ENCODE peak calls at places on chromosomes 16 and 17, in four cellular contexts. One of them, this sample, is unnamed.

GRCh38 chr17:19464033-19465026 is 53.3 kb downstream of the RNF112 start:
- DNase-seq in suprapubic skin: no peak
- DNase-seq in endothelial cell of umbilical vein: no peak
- DNase-seq in H1: no peak
- DNase-seq in this sample: peak; percentile 60

GRCh38 chr16:27824006-27824405 is 239.5 kb downstream of the GSG1L start:
- DNase-seq in endothelial cell of umbilical vein: no peak
- DNase-seq in suprapubic skin: peak; percentile 36
- DNase-seq in H1: no peak
- DNase-seq in this sample: peak; percentile 4

GRCh38 chr17:58377005-58377660 is 25.1 kb upstream of the SUPT4H1 start:
- DNase-seq in H1: peak; percentile 36
- DNase-seq in suprapubic skin: no peak
- DNase-seq in endothelial cell of umbilical vein: no peak
- DNase-seq in this sample: no peak

GRCh38 chr17:30831257-30831656 is 509 bp upstream of the ATAD5 start:
- DNase-seq in suprapubic skin: no peak
- DNase-seq in H1: no peak
- DNase-seq in endothelial cell of umbilical vein: no peak
- DNase-seq in this sample: no peak

GRCh38 chr16:29770250-29770929 is 7.7 kb upstream of the ZG16 start:
- DNase-seq in endothelial cell of umbilical vein: no peak
- DNase-seq in suprapubic skin: no peak
- DNase-seq in H1: no peak
- DNase-seq in this sample: no peak

GRCh38 chr16:64437706-64438329 is 684.0 kb downstream of the CDH11 start:
- DNase-seq in suprapubic skin: no peak
- DNase-seq in endothelial cell of umbilical vein: peak; percentile 42
- DNase-seq in H1: no peak
- DNase-seq in this sample: no peak

GRCh38 chr16:29926675-29927522 is 873 bp upstream of the KCTD13 start:
- DNase-seq in endothelial cell of umbilical vein: no peak
- DNase-seq in suprapubic skin: peak; percentile 31
- DNase-seq in H1: peak; percentile 49
- DNase-seq in this sample: no peak

GRCh38 chr16:48914070-48914469 is 304.1 kb upstream of the N4BP1 start:
- DNase-seq in suprapubic skin: no peak
- DNase-seq in H1: no peak
- DNase-seq in endothelial cell of umbilical vein: no peak
- DNase-seq in this sample: no peak

GRCh38 chr16:81652798-81653505 is 126.1 kb upstream of the PLCG2 start:
- DNase-seq in endothelial cell of umbilical vein: no peak
- DNase-seq in suprapubic skin: no peak
- DNase-seq in H1: no peak
- DNase-seq in this sample: no peak

GRCh38 chr16:88461291-88462269 is 8.5 kb downstream of the ZFPM1 start:
- DNase-seq in H1: peak; percentile 66
- DNase-seq in endothelial cell of umbilical vein: no peak
- DNase-seq in suprapubic skin: no peak
- DNase-seq in this sample: no peak

DNA sequence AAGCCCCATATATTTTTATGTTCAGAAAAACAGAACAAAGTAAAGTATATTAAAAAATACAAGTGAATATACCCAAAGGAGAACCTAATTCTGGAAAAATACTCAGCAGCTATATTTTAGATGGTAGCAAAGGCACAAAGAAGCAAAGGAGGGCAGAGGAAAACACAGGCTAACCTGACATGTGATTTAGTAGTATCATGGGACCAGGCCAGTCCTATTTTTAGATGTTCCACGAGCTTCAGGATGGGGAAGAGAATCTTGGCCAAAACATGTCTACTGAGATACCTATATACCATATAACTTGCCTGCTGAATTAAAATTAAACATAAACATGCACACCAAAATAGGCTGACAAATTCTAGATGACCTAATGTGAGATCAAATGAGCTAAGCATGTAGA is 32.9 kb downstream of the SMYD4 start:
- DNase-seq in suprapubic skin: no peak
- DNase-seq in H1: no peak
- DNase-seq in endothelial cell of umbilical vein: no peak
- DNase-seq in this sample: no peak
- H3K27ac ChIP-seq in suprapubic skin: no peak overlapping the region
- H3K27ac ChIP-seq in H1: no peak overlapping the region
- H3K27ac ChIP-seq in endothelial cell of umbilical vein: no peak overlapping the region
- H3K27ac ChIP-seq in this sample: no peak overlapping the region

DNA sequence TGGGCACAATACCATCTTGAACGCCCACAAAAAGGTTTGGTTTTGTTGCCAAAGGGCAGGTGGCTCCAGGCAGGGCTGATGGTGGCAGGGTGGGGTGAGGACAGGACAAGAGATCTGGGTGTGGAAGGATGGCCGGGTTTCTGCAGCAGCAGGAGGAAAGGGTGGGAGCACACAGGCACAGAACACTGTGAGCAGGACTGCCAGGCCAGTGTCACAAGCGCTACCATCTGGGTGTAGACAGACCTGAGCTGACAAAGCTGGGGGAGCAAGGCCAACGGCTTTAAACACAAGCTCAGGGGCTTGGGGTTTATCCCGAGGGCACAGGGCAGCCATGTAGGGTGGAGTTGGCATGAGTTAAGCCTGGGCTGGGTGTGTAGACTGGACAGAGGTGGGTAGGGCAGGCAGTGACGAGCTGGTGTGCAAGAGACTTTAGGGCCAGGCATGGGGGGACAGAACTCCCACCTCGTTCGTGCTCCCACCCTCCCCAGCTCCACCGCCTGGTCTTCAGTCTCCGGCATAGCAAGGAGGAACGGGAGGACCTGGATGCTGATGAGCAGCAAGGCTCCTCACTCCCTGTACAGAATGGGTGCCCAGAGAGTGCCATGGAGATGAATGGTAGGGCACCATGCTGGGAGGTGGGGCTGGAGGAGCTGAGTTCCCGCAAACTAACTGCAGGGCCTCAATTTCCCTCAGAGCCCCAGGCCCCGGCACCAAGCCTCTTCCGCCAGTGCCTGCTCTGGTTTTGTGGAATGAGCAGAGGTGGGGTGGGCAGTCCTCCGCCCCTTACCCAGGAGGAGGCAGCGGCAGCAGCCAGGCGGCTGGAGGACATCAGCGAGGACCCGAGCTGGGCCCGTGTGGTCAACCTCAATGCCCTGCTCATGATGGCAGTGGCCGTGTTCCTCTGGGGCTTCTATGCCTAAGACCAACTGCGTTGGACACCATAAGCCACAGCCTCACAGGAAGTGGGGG is 7.0 kb downstream of the SLC5A2 start:
- DNase-seq in endothelial cell of umbilical vein: no peak
- DNase-seq in H1: no peak
- DNase-seq in suprapubic skin: no peak
- DNase-seq in this sample: no peak
- TF ChIP-seq POLR2AphosphoS5 in endothelial cell of umbilical vein: no peak
- TF ChIP-seq POLR2AphosphoS5 in H1: no peak
- TF ChIP-seq POLR2AphosphoS5 in suprapubic skin: no peak
- TF ChIP-seq POLR2AphosphoS5 in this sample: no peak

DNA sequence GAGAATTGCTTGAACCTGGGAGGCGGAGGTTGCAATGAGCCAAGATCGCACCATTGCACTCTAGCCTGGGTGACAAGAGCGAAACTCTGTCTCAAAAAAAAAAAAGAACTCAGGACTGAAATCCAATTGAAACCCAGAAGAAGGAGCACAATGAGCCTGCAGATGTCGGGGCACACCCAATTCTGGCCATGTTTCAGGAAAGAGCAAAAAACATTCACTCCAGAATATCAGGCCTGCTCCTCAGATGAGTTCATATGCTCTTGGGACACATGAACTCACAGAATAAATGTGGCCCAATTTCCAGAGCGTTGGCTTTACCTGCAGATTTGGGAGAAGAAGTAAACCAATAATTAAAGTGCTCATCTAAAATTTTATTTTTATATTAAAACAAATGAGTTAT is 3.0 kb upstream of the CMTM2 start:
- DNase-seq in endothelial cell of umbilical vein: no peak
- DNase-seq in H1: no peak
- DNase-seq in suprapubic skin: no peak
- DNase-seq in this sample: no peak
- H3K27ac ChIP-seq in endothelial cell of umbilical vein: no peak overlapping the region
- H3K27ac ChIP-seq in H1: no peak overlapping the region
- H3K27ac ChIP-seq in suprapubic skin: no peak overlapping the region
- H3K27ac ChIP-seq in this sample: no peak overlapping the region

DNA sequence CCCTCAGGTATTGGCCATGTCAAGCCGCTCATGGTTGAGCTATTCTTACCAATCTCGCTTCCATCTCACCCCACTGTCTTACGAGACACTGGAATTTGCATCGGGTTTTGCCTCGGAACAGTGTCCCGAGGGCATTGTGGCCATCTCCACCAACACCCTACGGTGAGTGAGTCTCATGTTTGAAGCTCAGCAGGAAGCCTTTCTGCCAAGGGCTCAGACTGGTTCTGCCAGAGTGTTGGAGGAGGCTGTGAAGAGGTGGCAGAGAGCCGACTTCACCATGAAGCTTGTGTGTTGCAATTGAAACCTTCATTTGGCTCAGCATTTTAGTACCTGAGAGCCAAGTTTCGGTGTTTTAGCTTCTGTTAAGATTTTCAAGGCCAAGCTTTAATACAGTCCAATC is 38.0 kb downstream of the SF3B3 start:
- DNase-seq in suprapubic skin: no peak
- DNase-seq in endothelial cell of umbilical vein: no peak
- DNase-seq in H1: no peak
- DNase-seq in this sample: no peak
- TF ChIP-seq POLR2AphosphoS5 in suprapubic skin: peak; percentile 56
- TF ChIP-seq POLR2AphosphoS5 in endothelial cell of umbilical vein: no peak
- TF ChIP-seq POLR2AphosphoS5 in H1: no peak
- TF ChIP-seq POLR2AphosphoS5 in this sample: peak; percentile 9

This sample was measured in spleen.